ENCODE peak calls at places on chromosome 9, in five cellular contexts. R is natural killer cell; P is RWPE1; J is stimulated activated CD8-positive, alpha-beta memory T cell treated with anti-CD3 and anti-CD28 coated beads, Interleukin-12 subunit alpha, Interleukin-12 subunit beta, amount 100 ng/mL, for 1 hour; S is amygdala. A is an unnamed sample.

GRCh38 chr9:109968702-109969450 is 188.9 kb downstream of the PALM2AKAP2 start:
- DNase-seq in P (peak), S (no peak), R (no peak), J (no peak), A (no peak)

GRCh38 chr9:91279296-91280204 is 82.2 kb downstream of the AUH start:
- DNase-seq in S (no peak), R (no peak), P (no peak), J (no peak), A (no peak)

GRCh38 chr9:129962889-129963703 is 79.9 kb downstream of the FNBP1 start:
- DNase-seq in J (peak), S (no peak), R (peak), P (peak), A (peak)

GRCh38 chr9:111287127-111287526 is 42.9 kb downstream of the OR2K2 start:
- DNase-seq in R (no peak), S (no peak), P (peak), J (no peak), A (no peak)

GRCh38 chr9:119818726-119819435 is 449.6 kb upstream of the BRINP1 start:
- DNase-seq in P (no peak), R (no peak), S (no peak), J (no peak), A (no peak)

GRCh38 chr9:37953775-37954437 is 50.0 kb upstream of the SLC25A51 start:
- DNase-seq in S (no peak), P (peak), J (no peak), R (no peak), A (no peak)

GRCh38 chr9:127049581-127049980 is 72.9 kb downstream of the ANGPTL2 start:
- DNase-seq in R (no peak), P (no peak), J (no peak), S (no peak), A (no peak)

GRCh38 chr9:19049872-19050636 is 827 bp downstream of the RRAGA start:
- DNase-seq in R (no peak), P (no peak), S (no peak), J (no peak), A (no peak)

GRCh38 chr9:120183615-120184014 is 396.4 kb downstream of the CDK5RAP2 start:
- DNase-seq in S (no peak), P (no peak), R (no peak), J (no peak), A (no peak)

GRCh38 chr9:96209407-96210031 is 92.5 kb downstream of the HSD17B3 start:
- DNase-seq in S (no peak), J (no peak), P (peak), R (no peak), A (no peak)

GRCh38 chr9:75891277-75892167 is 1.0 kb downstream of the PCSK5 start:
- DNase-seq in S (peak), J (no peak), R (peak), P (no peak), A (no peak)

GRCh38 chr9:99720455-99721050 is 101.1 kb upstream of the NR4A3 start:
- DNase-seq in R (no peak), P (no peak), J (no peak), S (no peak), A (no peak)

GRCh38 chr9:35333551-35333950 is 156.4 kb upstream of the RUSC2 start:
- DNase-seq in R (no peak), S (no peak), P (peak), J (no peak), A (no peak)

GRCh38 chr9:72579190-72579589 is 57.8 kb downstream of the TMC1 start:
- DNase-seq in J (no peak), R (no peak), P (peak), S (no peak), A (peak)

GRCh38 chr9:72060513-72060912 is at the start of gene C9orf57:
- DNase-seq in R (no peak), S (no peak), P (no peak), J (no peak), A (no peak)